ENCODE peak calls at places on chromosomes 4 and X, in nine cellular contexts. I, X, D, H, N, S, Z, L and W are unnamed samples.

GRCh38 chr4:1098311-1098925 is 14.9 kb downstream of the RNF212 start:
- DNase-seq in I (no peak), X (no peak), D (no peak), H (no peak), N (no peak), S (no peak), Z (no peak), L (no peak), W (no peak)

GRCh38 chrX:40098264-40099045 is 697 bp upstream of the BCOR start:
- DNase-seq in I (no peak), X (no peak), D (no peak), H (peak), N (peak), S (no peak), Z (no peak), L (no peak), W (no peak)

GRCh38 chr4:112312610-112313239 is 15.6 kb downstream of the ALPK1 start:
- DNase-seq in I (no peak), X (no peak), D (no peak), H (no peak), N (no peak), S (no peak), Z (no peak), L (no peak), W (no peak)

GRCh38 chr4:123976285-123976684 is 579.7 kb downstream of the SPRY1 start:
- DNase-seq in I (no peak), X (peak), D (no peak), H (no peak), N (no peak), S (no peak), Z (no peak), L (no peak), W (no peak)

GRCh38 chrX:150482537-150483217 is 85.7 kb upstream of the MTM1 start:
- DNase-seq in I (no peak), X (peak), D (peak), H (no peak), N (no peak), S (no peak), Z (peak), L (peak), W (no peak)

GRCh38 chr4:1315306-1315705 is 25.6 kb downstream of the MAEA start:
- DNase-seq in I (peak), X (no peak), D (no peak), H (peak), N (no peak), S (no peak), Z (no peak), L (no peak), W (no peak)

GRCh38 chrX:72268601-72269365 is 8.3 kb downstream of the RPS4X start:
- DNase-seq in I (no peak), X (peak), D (no peak), H (no peak), N (no peak), S (no peak), Z (peak), L (no peak), W (no peak)

GRCh38 chr4:125123710-125124109 is 191.0 kb upstream of the FAT4 start:
- DNase-seq in I (no peak), X (peak), D (no peak), H (no peak), N (no peak), S (no peak), Z (no peak), L (no peak), W (no peak)

GRCh38 chr4:95599777-95600436 is 51.1 kb upstream of the UNC5C start:
- DNase-seq in I (no peak), X (no peak), D (no peak), H (no peak), N (no peak), S (no peak), Z (no peak), L (no peak), W (no peak)

GRCh38 chr4:947491-947971 is 15.3 kb downstream of the TMEM175 start:
- DNase-seq in I (no peak), X (no peak), D (no peak), H (peak), N (no peak), S (no peak), Z (no peak), L (no peak), W (peak)

GRCh38 chr4:99808260-99808857 is 8.3 kb upstream of the DAPP1 start:
- DNase-seq in I (no peak), X (peak), D (peak), H (peak), N (peak), S (no peak), Z (no peak), L (no peak), W (no peak)

GRCh38 chrX:123809854-123810375 is 49.9 kb upstream of the XIAP start:
- DNase-seq in I (no peak), X (no peak), D (no peak), H (no peak), N (no peak), S (no peak), Z (no peak), L (no peak), W (no peak)

GRCh38 chrX:43316161-43316560 is 339.9 kb upstream of the MAOA start:
- DNase-seq in I (no peak), X (no peak), D (no peak), H (no peak), N (no peak), S (no peak), Z (no peak), L (no peak), W (no peak)

GRCh38 chr4:183249854-183250253 is 70.2 kb downstream of the CLDN22 start:
- DNase-seq in I (no peak), X (peak), D (no peak), H (no peak), N (no peak), S (no peak), Z (no peak), L (no peak), W (no peak)

GRCh38 chr4:128590034-128590740 is 219.3 kb upstream of the JADE1 start:
- DNase-seq in I (no peak), X (no peak), D (no peak), H (no peak), N (no peak), S (no peak), Z (no peak), L (no peak), W (no peak)

GRCh38 chr4:54664400-54664799 is 6.6 kb downstream of the KIT start:
- DNase-seq in I (no peak), X (no peak), D (no peak), H (no peak), N (no peak), S (no peak), Z (no peak), L (no peak), W (no peak)

GRCh38 chr4:54668031-54668611 is 10.4 kb downstream of the KIT start:
- DNase-seq in I (no peak), X (no peak), D (no peak), H (no peak), N (no peak), S (no peak), Z (no peak), L (no peak), W (no peak)

DNA sequence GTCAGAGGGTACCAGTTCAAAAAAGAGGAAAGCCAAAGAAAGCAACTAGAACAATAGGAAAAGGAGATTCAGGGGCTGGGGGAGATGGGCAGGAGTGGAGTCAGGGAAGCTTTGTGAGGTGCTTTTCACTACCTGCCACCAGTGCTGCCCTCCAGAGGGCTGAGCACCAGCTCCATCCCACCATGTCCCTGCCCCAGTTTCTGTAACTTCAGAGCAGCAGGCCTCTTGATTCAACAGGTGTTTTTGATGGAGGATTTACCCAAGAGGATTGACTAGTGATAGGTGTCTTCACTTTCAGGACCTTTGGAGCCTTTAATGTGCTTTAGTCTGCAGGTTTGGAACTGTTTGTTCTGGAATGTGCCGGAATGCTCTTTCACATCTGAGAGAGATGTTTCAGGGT is 12.1 kb downstream of the KIT start:
- DNase-seq in I (no peak), X (no peak), D (no peak), H (no peak), N (no peak), S (no peak), Z (no peak), L (no peak), W (no peak)
- TF ChIP-seq CTCF in I (no peak), X (no peak), D (peak), H (no peak), N (no peak), S (no peak), Z (no peak), L (no peak), W (no peak)

DNA sequence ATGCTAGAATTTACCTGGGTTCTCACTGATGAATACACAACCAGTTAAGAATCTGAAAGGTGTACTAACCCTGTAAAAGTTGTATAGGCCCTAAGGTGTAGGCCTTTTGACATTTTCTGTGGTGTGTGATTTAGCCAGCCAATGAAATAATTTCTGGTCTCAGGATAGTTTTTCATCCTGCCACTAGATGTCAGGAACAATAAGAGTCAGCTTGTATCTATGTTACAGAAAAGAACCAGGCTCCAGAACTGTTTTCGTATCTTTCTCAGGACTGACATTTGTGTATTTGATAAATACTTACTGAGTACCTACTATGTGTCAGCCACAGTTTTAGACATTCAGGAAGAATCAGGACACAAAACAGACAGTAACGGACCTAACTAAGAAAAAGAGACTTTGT is 673.6 kb upstream of the TENM3 start:
- DNase-seq in I (no peak), X (peak), D (peak), H (no peak), N (no peak), S (no peak), Z (peak), L (no peak), W (no peak)
- TF ChIP-seq CTCF in I (peak), X (peak), D (peak), H (peak), N (no peak), S (peak), Z (peak), L (peak), W (peak)

GRCh38 chrX:35722128-35722527 is 76.0 kb upstream of the MAGEB16 start:
- DNase-seq in I (no peak), X (no peak), D (no peak), H (no peak), N (no peak), S (no peak), Z (no peak), L (no peak), W (no peak)

GRCh38 chrX:35728481-35728880 is 69.7 kb upstream of the MAGEB16 start:
- DNase-seq in I (no peak), X (no peak), D (no peak), H (no peak), N (no peak), S (no peak), Z (no peak), L (no peak), W (no peak)

DNA sequence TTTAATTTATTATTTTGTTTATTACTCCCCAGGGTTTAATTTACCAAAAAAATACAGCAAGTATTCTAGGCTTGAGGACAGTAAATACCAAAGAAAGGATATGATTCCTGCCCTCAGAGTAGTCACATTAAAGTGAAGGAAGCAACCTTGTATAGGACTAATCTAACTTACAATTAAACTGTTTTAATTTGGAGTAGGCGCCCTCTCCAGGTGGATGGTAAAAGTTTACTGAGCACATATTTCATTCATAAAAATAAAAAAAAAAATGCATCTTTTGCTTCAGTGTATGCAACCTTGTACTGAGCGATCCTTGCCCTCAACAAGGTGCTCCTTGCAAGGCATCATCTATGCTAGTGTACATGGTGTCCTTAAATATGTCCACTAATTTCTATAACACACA is 72.0 kb upstream of the MAGEB16 start:
- DNase-seq in I (no peak), X (peak), D (no peak), H (no peak), N (no peak), S (no peak), Z (no peak), L (no peak), W (no peak)
- TF ChIP-seq CTCF in I (peak), X (peak), D (no peak), H (no peak), N (no peak), S (no peak), Z (no peak), L (no peak), W (peak)

GRCh38 chrX:34275710-34276109 is 143.6 kb upstream of the FAM47A start:
- DNase-seq in I (no peak), X (no peak), D (no peak), H (no peak), N (no peak), S (no peak), Z (no peak), L (no peak), W (no peak)
- TF ChIP-seq CTCF in I (peak), X (no peak), D (no peak), H (no peak), N (no peak), S (peak), Z (no peak), L (no peak), W (peak)

GRCh38 chr4:98627477-98627876 is 30.9 kb downstream of the TSPAN5 start:
- DNase-seq in I (no peak), X (peak), D (no peak), H (no peak), N (no peak), S (no peak), Z (no peak), L (no peak), W (no peak)

GRCh38 chr4:98626350-98626749 is 32.1 kb downstream of the TSPAN5 start:
- DNase-seq in I (no peak), X (peak), D (peak), H (peak), N (no peak), S (no peak), Z (peak), L (peak), W (no peak)

GRCh38 chr4:98625920-98626319 is 32.5 kb downstream of the TSPAN5 start:
- DNase-seq in I (no peak), X (no peak), D (peak), H (no peak), N (no peak), S (no peak), Z (no peak), L (no peak), W (no peak)

GRCh38 chr4:98625399-98625798 is 33.0 kb downstream of the TSPAN5 start:
- DNase-seq in I (no peak), X (no peak), D (no peak), H (no peak), N (no peak), S (no peak), Z (no peak), L (no peak), W (no peak)

DNA sequence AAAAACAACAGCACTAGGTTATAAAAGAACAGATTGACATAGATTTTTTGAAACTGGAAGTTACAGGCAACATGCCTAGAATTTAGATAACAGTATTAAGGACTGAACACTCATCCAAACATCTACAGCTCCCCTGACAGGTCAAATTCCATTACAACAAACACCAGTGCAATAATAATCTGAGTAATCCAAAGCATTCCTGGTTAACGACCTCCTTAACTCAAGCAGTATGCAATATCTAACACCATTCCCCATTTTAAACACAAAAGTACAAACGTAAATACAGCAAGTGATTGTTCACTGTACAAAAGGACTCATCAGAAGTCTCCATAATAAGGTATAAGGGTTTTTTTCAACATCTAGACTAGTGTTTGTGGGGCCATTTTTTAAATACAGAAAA is 30.5 kb downstream of the TSPAN5 start:
- DNase-seq in I (no peak), X (peak), D (peak), H (no peak), N (no peak), S (no peak), Z (peak), L (peak), W (no peak)
- TF ChIP-seq CTCF in I (peak), X (no peak), D (no peak), H (no peak), N (no peak), S (no peak), Z (no peak), L (no peak), W (no peak)

GRCh38 chrX:135923353-135923752 is 29.8 kb downstream of the SAGE1 start:
- DNase-seq in I (no peak), X (no peak), D (peak), H (no peak), N (no peak), S (no peak), Z (no peak), L (no peak), W (no peak)
- TF ChIP-seq CTCF in I (peak), X (peak), D (peak), H (no peak), N (no peak), S (no peak), Z (peak), L (no peak), W (no peak)